ENCODE peak calls at places on chromosomes 2 and 18, in six cellular contexts. N, U, Z, W, K and Y are unnamed samples.

GRCh38 chr18:72672364-72673151 is 128.4 kb upstream of the CBLN2 start:
- DNase-seq in N (peak; percentile 11), U (peak; percentile 27), Z (peak; percentile 16), W (no peak), K (no peak), Y (no peak)

GRCh38 chr2:205166749-205167148 is 515.6 kb upstream of the NRP2 start:
- DNase-seq in N (no peak), U (no peak), Z (no peak), W (no peak), K (no peak), Y (no peak)

GRCh38 chr2:182941939-182942338 is 75.5 kb upstream of the FRZB start:
- DNase-seq in N (peak; percentile 70), U (no peak), Z (peak; percentile 65), W (no peak), K (no peak), Y (no peak)

GRCh38 chr2:215425021-215425782 is 10.7 kb downstream of the FN1 start:
- DNase-seq in N (peak; percentile 44), U (no peak), Z (no peak), W (no peak), K (no peak), Y (peak; percentile 42)

GRCh38 chr2:212173771-212174510 is 364.7 kb downstream of the ERBB4 start:
- DNase-seq in N (peak; percentile 19), U (no peak), Z (peak; percentile 23), W (no peak), K (no peak), Y (no peak)

GRCh38 chr18:66632771-66633170 is 28.9 kb upstream of the CDH19 start:
- DNase-seq in N (no peak), U (no peak), Z (no peak), W (no peak), K (no peak), Y (no peak)

GRCh38 chr2:68857855-68858456 is 13.2 kb downstream of the BMP10 start:
- DNase-seq in N (peak; percentile 82), U (no peak), Z (peak; percentile 84), W (no peak), K (no peak), Y (peak; percentile 29)

GRCh38 chr2:215410932-215411285 is 25.0 kb downstream of the FN1 start:
- DNase-seq in N (peak; percentile 98), U (no peak), Z (peak; percentile 91), W (no peak), K (no peak), Y (no peak)

GRCh38 chr2:7570247-7570646 is 653.0 kb downstream of the RNF144A start:
- DNase-seq in N (no peak), U (no peak), Z (no peak), W (no peak), K (no peak), Y (no peak)

GRCh38 chr2:38109732-38110181 is 33.8 kb upstream of the CYP1B1 start:
- DNase-seq in N (no peak), U (no peak), Z (no peak), W (no peak), K (no peak), Y (no peak)

GRCh38 chr2:241273552-241273988 is 41.9 kb downstream of the HDLBP start:
- DNase-seq in N (no peak), U (no peak), Z (peak; percentile 22), W (no peak), K (peak; percentile 38), Y (no peak)

GRCh38 chr2:152925540-152926448 is 207.4 kb downstream of the ARL6IP6 start:
- DNase-seq in N (no peak), U (peak; percentile 80), Z (peak; percentile 48), W (peak; percentile 49), K (peak; percentile 91), Y (peak; percentile 82)

GRCh38 chr2:7649461-7650228 is 732.4 kb downstream of the RNF144A start:
- DNase-seq in N (no peak), U (no peak), Z (no peak), W (no peak), K (no peak), Y (no peak)

GRCh38 chr18:46343940-46344372 is 239.8 kb downstream of the HAUS1 start:
- DNase-seq in N (no peak), U (no peak), Z (no peak), W (no peak), K (peak; percentile 67), Y (no peak)

GRCh38 chr18:71899707-71900483 is 644.2 kb downstream of the CBLN2 start:
- DNase-seq in N (no peak), U (no peak), Z (no peak), W (no peak), K (no peak), Y (no peak)

GRCh38 chr2:156331572-156332451 is 709 bp downstream of the NR4A2 start:
- DNase-seq in N (peak; percentile 77), U (no peak), Z (peak; percentile 90), W (no peak), K (peak; percentile 42), Y (peak; percentile 78)

GRCh38 chr2:172865422-172865821 is 129.8 kb downstream of the RAPGEF4 start:
- DNase-seq in N (peak; percentile 48), U (no peak), Z (no peak), W (no peak), K (peak; percentile 40), Y (peak; percentile 5)

GRCh38 chr18:24402209-24402785 is 4.7 kb upstream of the OSBPL1A start:
- DNase-seq in N (no peak), U (no peak), Z (no peak), W (no peak), K (peak; percentile 42), Y (no peak)

GRCh38 chr2:217101972-217102371 is 242.1 kb upstream of the TNP1 start:
- DNase-seq in N (no peak), U (no peak), Z (no peak), W (no peak), K (no peak), Y (no peak)

GRCh38 chr18:9405130-9405529 is 70.2 kb upstream of the RALBP1 start:
- DNase-seq in N (no peak), U (no peak), Z (no peak), W (no peak), K (no peak), Y (no peak)

GRCh38 chr2:109054865-109055264 is 65.8 kb upstream of the EDAR start:
- DNase-seq in N (no peak), U (no peak), Z (no peak), W (no peak), K (no peak), Y (no peak)

GRCh38 chr18:23191952-23192662 is 56.8 kb downstream of the CABLES1 start:
- DNase-seq in N (peak; percentile 95), U (no peak), Z (peak; percentile 83), W (no peak), K (no peak), Y (no peak)

GRCh38 chr2:18309188-18309587 is 251.3 kb downstream of the RDH14 start:
- DNase-seq in N (no peak), U (no peak), Z (no peak), W (no peak), K (no peak), Y (no peak)

GRCh38 chr18:46916551-46917107 is 678 bp downstream of the PIAS2 start:
- DNase-seq in N (peak; percentile 36), U (peak; percentile 23), Z (peak; percentile 57), W (no peak), K (peak; percentile 39), Y (peak; percentile 12)

GRCh38 chr18:45164551-45164950 is 450.7 kb upstream of the SLC14A2 start:
- DNase-seq in N (no peak), U (no peak), Z (no peak), W (no peak), K (no peak), Y (no peak)

GRCh38 chr18:46759885-46760284 is 3.0 kb upstream of the ST8SIA5 start:
- DNase-seq in N (no peak), U (no peak), Z (no peak), W (no peak), K (no peak), Y (no peak)

GRCh38 chr18:9494778-9495302 is 19.5 kb downstream of the RALBP1 start:
- DNase-seq in N (peak; percentile 57), U (no peak), Z (peak; percentile 81), W (no peak), K (no peak), Y (peak; percentile 36)

GRCh38 chr18:48820483-48821250 is 130.1 kb downstream of the SMAD7 start:
- DNase-seq in N (no peak), U (no peak), Z (no peak), W (no peak), K (peak; percentile 17), Y (no peak)

GRCh38 chr2:48346124-48346536 is 183.8 kb upstream of the STON1 start:
- DNase-seq in N (peak; percentile 91), U (no peak), Z (peak; percentile 88), W (no peak), K (no peak), Y (peak; percentile 56)

GRCh38 chr2:73716518-73717250 is 20.5 kb downstream of the TPRKB start:
- DNase-seq in N (peak; percentile 57), U (no peak), Z (no peak), W (no peak), K (no peak), Y (no peak)

GRCh38 chr2:71991397-71991796 is 156.3 kb downstream of the CYP26B1 start:
- DNase-seq in N (no peak), U (no peak), Z (no peak), W (no peak), K (no peak), Y (no peak)

GRCh38 chr2:138787053-138787666 is 7.0 kb upstream of the NXPH2 start:
- DNase-seq in N (peak; percentile 37), U (peak; percentile 21), Z (peak; percentile 47), W (no peak), K (no peak), Y (peak; percentile 71)

GRCh38 chr2:234091432-234091879 is 41.0 kb downstream of the SPP2 start:
- DNase-seq in N (no peak), U (no peak), Z (no peak), W (no peak), K (no peak), Y (no peak)

GRCh38 chr2:168848220-168848619 is 42.0 kb downstream of the SPC25 start:
- DNase-seq in N (no peak), U (no peak), Z (no peak), W (no peak), K (no peak), Y (no peak)
- H3K4me2 ChIP-seq in N (no peak overlapping the region), U (no peak overlapping the region), Z (no peak overlapping the region), W (no peak overlapping the region), K (no peak overlapping the region), Y (no peak overlapping the region)

GRCh38 chr2:9952856-9953503 is 1.5 kb downstream of the GRHL1 start:
- DNase-seq in N (no peak), U (no peak), Z (no peak), W (no peak), K (no peak), Y (peak; percentile 86)
- H2AFZ ChIP-seq in N (no peak overlapping the region), U (no peak overlapping the region), Z (no peak overlapping the region), W (no peak overlapping the region), K (no peak overlapping the region), Y (no peak overlapping the region)

GRCh38 chr2:42978887-42979415 is 186.6 kb upstream of the HAAO start:
- DNase-seq in N (no peak), U (no peak), Z (no peak), W (no peak), K (no peak), Y (no peak)
- H2AK5ac ChIP-seq in N (peak overlapping the region; percentile 63), U (peak overlapping the region; percentile 16), Z (peak overlapping the region; percentile 35), W (no peak overlapping the region), K (no peak overlapping the region), Y (no peak overlapping the region)

DNA sequence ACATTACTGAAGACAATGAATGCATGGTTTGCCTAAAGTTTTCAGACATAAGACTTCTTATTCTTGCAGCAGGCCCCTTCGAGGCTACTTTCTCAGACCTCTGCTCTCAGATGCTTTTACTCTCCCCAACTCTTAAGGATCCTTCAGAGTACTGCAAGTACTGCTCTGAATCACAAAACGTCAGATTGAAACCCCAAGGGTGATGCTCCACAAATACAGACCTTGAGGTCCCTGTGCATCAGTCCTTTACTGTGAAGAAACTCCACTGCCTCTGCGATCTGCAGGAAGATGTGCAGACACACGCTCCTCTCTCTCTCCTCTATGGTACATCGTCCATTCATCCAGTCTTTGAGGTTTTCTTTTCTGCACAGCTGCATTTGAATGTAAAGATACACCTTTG is 52.8 kb downstream of the EIF2AK3 start:
- DNase-seq in N (no peak), U (no peak), Z (no peak), W (no peak), K (no peak), Y (no peak)
- H3K4me2 ChIP-seq in N (no peak overlapping the region), U (no peak overlapping the region), Z (no peak overlapping the region), W (no peak overlapping the region), K (no peak overlapping the region), Y (no peak overlapping the region)